ENCODE peak calls at places on chromosomes 13 and 19, in eight cellular contexts. One of them, this sample, is unnamed.

GRCh38 chr13:109964164-109964563 is 177.8 kb upstream of the IRS2 start:
- DNase-seq in kidney epithelial cell: no peak
- DNase-seq in tibial artery: no peak
- DNase-seq in fibroblast of the aortic adventitia: no peak
- DNase-seq in GM12864: no peak
- DNase-seq in breast epithelium: no peak
- DNase-seq in naive thymus-derived CD4-positive, alpha-beta T cell: no peak
- DNase-seq in OCI-LY7: no peak
- DNase-seq in this sample: no peak

GRCh38 chr19:1854542-1855039 is 6.3 kb upstream of the REXO1 start:
- DNase-seq in kidney epithelial cell: no peak
- DNase-seq in tibial artery: no peak
- DNase-seq in fibroblast of the aortic adventitia: no peak
- DNase-seq in GM12864: no peak
- DNase-seq in breast epithelium: no peak
- DNase-seq in naive thymus-derived CD4-positive, alpha-beta T cell: no peak
- DNase-seq in OCI-LY7: no peak
- DNase-seq in this sample: no peak

GRCh38 chr13:35978607-35979316 is 152.4 kb downstream of the DCLK1 start:
- DNase-seq in kidney epithelial cell: no peak
- DNase-seq in tibial artery: no peak
- DNase-seq in fibroblast of the aortic adventitia: peak; percentile 91
- DNase-seq in GM12864: no peak
- DNase-seq in breast epithelium: no peak
- DNase-seq in naive thymus-derived CD4-positive, alpha-beta T cell: peak; percentile 1
- DNase-seq in OCI-LY7: peak; percentile 20
- DNase-seq in this sample: no peak

GRCh38 chr13:101530293-101530692 is 77.8 kb downstream of the ITGBL1 start:
- DNase-seq in kidney epithelial cell: no peak
- DNase-seq in tibial artery: no peak
- DNase-seq in fibroblast of the aortic adventitia: peak; percentile 65
- DNase-seq in GM12864: no peak
- DNase-seq in breast epithelium: no peak
- DNase-seq in naive thymus-derived CD4-positive, alpha-beta T cell: no peak
- DNase-seq in OCI-LY7: no peak
- DNase-seq in this sample: no peak

GRCh38 chr13:94968040-94968756 is 255.9 kb upstream of the SOX21 start:
- DNase-seq in kidney epithelial cell: no peak
- DNase-seq in tibial artery: no peak
- DNase-seq in fibroblast of the aortic adventitia: no peak
- DNase-seq in GM12864: no peak
- DNase-seq in breast epithelium: no peak
- DNase-seq in naive thymus-derived CD4-positive, alpha-beta T cell: no peak
- DNase-seq in OCI-LY7: no peak
- DNase-seq in this sample: no peak

GRCh38 chr19:1168877-1169791 is 4.9 kb downstream of the SBNO2 start:
- DNase-seq in kidney epithelial cell: no peak
- DNase-seq in tibial artery: no peak
- DNase-seq in fibroblast of the aortic adventitia: peak; percentile 55
- DNase-seq in GM12864: no peak
- DNase-seq in breast epithelium: no peak
- DNase-seq in naive thymus-derived CD4-positive, alpha-beta T cell: no peak
- DNase-seq in OCI-LY7: no peak
- DNase-seq in this sample: no peak

GRCh38 chr13:95019886-95020285 is 281.4 kb downstream of the ABCC4 start:
- DNase-seq in kidney epithelial cell: no peak
- DNase-seq in tibial artery: no peak
- DNase-seq in fibroblast of the aortic adventitia: no peak
- DNase-seq in GM12864: no peak
- DNase-seq in breast epithelium: no peak
- DNase-seq in naive thymus-derived CD4-positive, alpha-beta T cell: no peak
- DNase-seq in OCI-LY7: no peak
- DNase-seq in this sample: no peak

GRCh38 chr19:48603001-48603400 is 3.5 kb upstream of the SPACA4 start:
- DNase-seq in kidney epithelial cell: no peak
- DNase-seq in tibial artery: no peak
- DNase-seq in fibroblast of the aortic adventitia: no peak
- DNase-seq in GM12864: no peak
- DNase-seq in breast epithelium: no peak
- DNase-seq in naive thymus-derived CD4-positive, alpha-beta T cell: no peak
- DNase-seq in OCI-LY7: no peak
- DNase-seq in this sample: no peak

GRCh38 chr19:20247016-20247683 is 80.1 kb downstream of the ZNF486 start:
- DNase-seq in kidney epithelial cell: no peak
- DNase-seq in tibial artery: no peak
- DNase-seq in fibroblast of the aortic adventitia: peak; percentile 1
- DNase-seq in GM12864: no peak
- DNase-seq in breast epithelium: no peak
- DNase-seq in naive thymus-derived CD4-positive, alpha-beta T cell: no peak
- DNase-seq in OCI-LY7: peak; percentile 77
- DNase-seq in this sample: no peak

GRCh38 chr19:55441319-55441691 is 1.8 kb downstream of the SHISA7 start:
- DNase-seq in kidney epithelial cell: no peak
- DNase-seq in tibial artery: no peak
- DNase-seq in fibroblast of the aortic adventitia: no peak
- DNase-seq in GM12864: no peak
- DNase-seq in breast epithelium: no peak
- DNase-seq in naive thymus-derived CD4-positive, alpha-beta T cell: no peak
- DNase-seq in OCI-LY7: no peak
- DNase-seq in this sample: no peak

GRCh38 chr19:40831502-40832430 is 18.5 kb downstream of the CYP2A6 start:
- DNase-seq in kidney epithelial cell: peak; percentile 74
- DNase-seq in tibial artery: no peak
- DNase-seq in fibroblast of the aortic adventitia: peak; percentile 98
- DNase-seq in GM12864: no peak
- DNase-seq in breast epithelium: no peak
- DNase-seq in naive thymus-derived CD4-positive, alpha-beta T cell: no peak
- DNase-seq in OCI-LY7: no peak
- DNase-seq in this sample: no peak

GRCh38 chr13:39527301-39527700 is 75.7 kb downstream of the LHFPL6 start:
- DNase-seq in kidney epithelial cell: no peak
- DNase-seq in tibial artery: no peak
- DNase-seq in fibroblast of the aortic adventitia: no peak
- DNase-seq in GM12864: no peak
- DNase-seq in breast epithelium: no peak
- DNase-seq in naive thymus-derived CD4-positive, alpha-beta T cell: no peak
- DNase-seq in OCI-LY7: no peak
- DNase-seq in this sample: no peak

GRCh38 chr19:35345671-35346111 is 2.0 kb upstream of the FFAR1 start:
- DNase-seq in kidney epithelial cell: no peak
- DNase-seq in tibial artery: peak; percentile 31
- DNase-seq in fibroblast of the aortic adventitia: no peak
- DNase-seq in GM12864: no peak
- DNase-seq in breast epithelium: peak; percentile 20
- DNase-seq in naive thymus-derived CD4-positive, alpha-beta T cell: no peak
- DNase-seq in OCI-LY7: no peak
- DNase-seq in this sample: no peak

GRCh38 chr13:44759222-44759721 is 183.1 kb upstream of the TSC22D1 start:
- DNase-seq in kidney epithelial cell: no peak
- DNase-seq in tibial artery: no peak
- DNase-seq in fibroblast of the aortic adventitia: no peak
- DNase-seq in GM12864: no peak
- DNase-seq in breast epithelium: no peak
- DNase-seq in naive thymus-derived CD4-positive, alpha-beta T cell: no peak
- DNase-seq in OCI-LY7: no peak
- DNase-seq in this sample: no peak

GRCh38 chr19:32676186-32676894 is 692 bp downstream of the RGS9BP start:
- DNase-seq in kidney epithelial cell: no peak
- DNase-seq in tibial artery: no peak
- DNase-seq in fibroblast of the aortic adventitia: no peak
- DNase-seq in GM12864: no peak
- DNase-seq in breast epithelium: no peak
- DNase-seq in naive thymus-derived CD4-positive, alpha-beta T cell: peak; percentile 38
- DNase-seq in OCI-LY7: no peak
- DNase-seq in this sample: no peak

GRCh38 chr13:44402902-44403719 is 29.5 kb downstream of the SERP2 start:
- DNase-seq in kidney epithelial cell: no peak
- DNase-seq in tibial artery: no peak
- DNase-seq in fibroblast of the aortic adventitia: no peak
- DNase-seq in GM12864: no peak
- DNase-seq in breast epithelium: peak; percentile 92
- DNase-seq in naive thymus-derived CD4-positive, alpha-beta T cell: no peak
- DNase-seq in OCI-LY7: no peak
- DNase-seq in this sample: no peak

DNA sequence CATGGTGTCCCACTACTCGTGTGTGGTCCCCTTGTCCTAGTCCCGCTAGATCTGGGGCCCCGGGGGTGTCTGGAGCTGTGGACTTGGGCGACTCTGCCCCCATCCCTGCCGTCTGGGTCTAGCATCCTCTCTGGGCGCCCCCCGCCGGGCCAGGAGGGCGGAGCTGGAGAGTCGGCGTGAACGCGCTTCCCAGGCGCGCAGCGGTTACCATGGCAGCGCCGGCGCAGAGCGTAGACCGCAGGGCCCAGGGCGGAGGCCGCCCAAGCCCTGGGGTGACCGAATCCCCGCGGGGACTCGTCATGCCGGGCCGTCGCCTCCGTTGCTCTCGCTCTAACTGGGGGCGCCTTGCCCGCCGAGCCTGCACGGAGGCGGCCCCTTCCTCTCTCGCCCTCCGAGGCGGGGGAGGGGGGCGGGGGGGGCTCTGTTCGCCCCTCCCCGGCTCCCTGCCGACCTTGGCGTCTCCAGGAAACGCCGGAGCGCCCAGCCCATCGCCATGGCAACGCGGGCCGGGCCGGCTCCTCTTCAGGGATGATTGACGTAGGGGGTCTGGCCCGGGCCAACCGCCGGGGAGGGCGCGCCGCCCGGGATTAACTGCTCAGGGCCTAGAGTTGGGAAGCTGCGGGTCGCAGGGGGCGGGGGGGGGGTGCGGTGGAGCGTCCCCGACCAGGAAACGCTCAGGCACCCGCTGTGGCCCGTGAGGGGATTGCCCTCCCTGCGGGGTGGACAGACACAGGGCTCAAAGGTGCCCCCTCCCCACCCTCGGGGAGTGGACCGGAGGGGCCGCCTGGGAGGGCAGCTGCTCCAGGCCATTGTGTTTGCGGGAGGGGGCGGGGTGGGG is 8.9 kb downstream of the ISYNA1 start:
- DNase-seq in kidney epithelial cell: no peak
- DNase-seq in tibial artery: peak; percentile 87
- DNase-seq in fibroblast of the aortic adventitia: peak; percentile 63
- DNase-seq in GM12864: no peak
- DNase-seq in breast epithelium: no peak
- DNase-seq in naive thymus-derived CD4-positive, alpha-beta T cell: peak; percentile 79
- DNase-seq in OCI-LY7: peak; percentile 83
- DNase-seq in this sample: peak; percentile 86
- H3K4me3 ChIP-seq in kidney epithelial cell: peak overlapping the region; percentile 25
- H3K4me3 ChIP-seq in tibial artery: peak overlapping the region; percentile 51
- H3K4me3 ChIP-seq in fibroblast of the aortic adventitia: peak overlapping the region; percentile 9
- H3K4me3 ChIP-seq in GM12864: peak overlapping the region; percentile 28
- H3K4me3 ChIP-seq in breast epithelium: peak overlapping the region; percentile 16
- H3K4me3 ChIP-seq in naive thymus-derived CD4-positive, alpha-beta T cell: peak overlapping the region; percentile 50
- H3K4me3 ChIP-seq in OCI-LY7: peak overlapping the region; percentile 41
- H3K4me3 ChIP-seq in this sample: peak overlapping the region; percentile 34

GRCh38 chr19:6723108-6723618 is 2.7 kb upstream of the C3 start:
- DNase-seq in kidney epithelial cell: no peak
- DNase-seq in tibial artery: no peak
- DNase-seq in fibroblast of the aortic adventitia: peak; percentile 76
- DNase-seq in GM12864: no peak
- DNase-seq in breast epithelium: no peak
- DNase-seq in naive thymus-derived CD4-positive, alpha-beta T cell: no peak
- DNase-seq in OCI-LY7: no peak
- DNase-seq in this sample: no peak
- H3K4me3 ChIP-seq in kidney epithelial cell: no peak overlapping the region
- H3K4me3 ChIP-seq in tibial artery: no peak overlapping the region
- H3K4me3 ChIP-seq in fibroblast of the aortic adventitia: no peak overlapping the region
- H3K4me3 ChIP-seq in GM12864: no peak overlapping the region
- H3K4me3 ChIP-seq in breast epithelium: no peak overlapping the region
- H3K4me3 ChIP-seq in naive thymus-derived CD4-positive, alpha-beta T cell: no peak overlapping the region
- H3K4me3 ChIP-seq in OCI-LY7: no peak overlapping the region
- H3K4me3 ChIP-seq in this sample: no peak overlapping the region

DNA sequence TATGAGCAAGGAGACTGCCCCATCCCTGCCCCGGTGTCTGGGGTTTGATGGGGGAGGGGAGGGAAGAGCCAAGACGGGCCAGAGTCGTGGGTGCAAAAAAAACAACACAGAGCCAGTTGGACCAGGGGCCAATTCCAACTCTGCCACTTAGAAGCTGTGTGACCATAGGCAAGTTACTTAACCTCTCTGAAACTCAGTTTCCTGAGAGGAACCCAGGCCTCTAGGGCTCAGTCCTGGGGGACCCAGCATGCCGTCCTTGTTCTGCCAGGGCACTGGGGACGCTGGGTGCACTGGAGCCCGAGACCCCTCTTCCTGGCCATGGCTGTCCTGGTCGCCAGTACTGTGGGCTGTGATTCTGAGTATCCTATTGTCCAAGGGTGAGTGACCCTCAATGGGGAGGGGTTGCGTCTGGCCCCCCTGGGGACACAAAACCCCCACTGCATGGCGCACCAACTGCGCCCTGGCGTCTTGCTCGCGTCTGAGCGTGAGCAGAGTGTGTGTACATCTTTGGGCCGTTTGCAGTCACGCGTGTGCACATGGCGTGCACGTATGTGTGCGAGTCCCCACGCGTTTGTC is 24.6 kb downstream of the CLEC4M start:
- DNase-seq in kidney epithelial cell: no peak
- DNase-seq in tibial artery: no peak
- DNase-seq in fibroblast of the aortic adventitia: no peak
- DNase-seq in GM12864: no peak
- DNase-seq in breast epithelium: no peak
- DNase-seq in naive thymus-derived CD4-positive, alpha-beta T cell: no peak
- DNase-seq in OCI-LY7: no peak
- DNase-seq in this sample: no peak
- H3K4me3 ChIP-seq in kidney epithelial cell: no peak overlapping the region
- H3K4me3 ChIP-seq in tibial artery: no peak overlapping the region
- H3K4me3 ChIP-seq in fibroblast of the aortic adventitia: no peak overlapping the region
- H3K4me3 ChIP-seq in GM12864: no peak overlapping the region
- H3K4me3 ChIP-seq in breast epithelium: peak overlapping the region; percentile 32
- H3K4me3 ChIP-seq in naive thymus-derived CD4-positive, alpha-beta T cell: no peak overlapping the region
- H3K4me3 ChIP-seq in OCI-LY7: no peak overlapping the region
- H3K4me3 ChIP-seq in this sample: no peak overlapping the region

DNA sequence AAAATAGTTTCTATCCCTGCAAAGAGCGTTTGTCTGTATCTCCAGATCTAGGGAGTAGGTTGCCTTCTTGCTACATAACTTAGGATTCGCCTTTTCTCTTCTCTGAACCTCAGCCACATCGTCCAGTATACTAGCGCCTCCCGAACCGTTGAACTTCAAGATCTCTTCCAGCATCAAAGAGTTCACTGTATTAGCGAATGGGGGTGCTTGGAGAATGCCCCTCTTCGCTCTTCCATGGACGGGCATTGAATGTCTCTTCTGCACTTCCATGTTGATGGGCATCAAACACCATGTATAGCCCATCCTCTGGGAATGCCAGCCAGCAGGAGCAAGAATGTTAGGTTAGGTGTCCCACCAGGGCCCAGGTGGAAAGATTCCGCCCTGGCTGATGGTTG is 570 bp upstream of the OXGR1 start:
- DNase-seq in kidney epithelial cell: no peak
- DNase-seq in tibial artery: no peak
- DNase-seq in fibroblast of the aortic adventitia: no peak
- DNase-seq in GM12864: no peak
- DNase-seq in breast epithelium: no peak
- DNase-seq in naive thymus-derived CD4-positive, alpha-beta T cell: no peak
- DNase-seq in OCI-LY7: no peak
- DNase-seq in this sample: no peak
- H3K4me3 ChIP-seq in kidney epithelial cell: no peak overlapping the region
- H3K4me3 ChIP-seq in tibial artery: peak overlapping the region; percentile 53
- H3K4me3 ChIP-seq in fibroblast of the aortic adventitia: no peak overlapping the region
- H3K4me3 ChIP-seq in GM12864: no peak overlapping the region
- H3K4me3 ChIP-seq in breast epithelium: no peak overlapping the region
- H3K4me3 ChIP-seq in naive thymus-derived CD4-positive, alpha-beta T cell: no peak overlapping the region
- H3K4me3 ChIP-seq in OCI-LY7: no peak overlapping the region
- H3K4me3 ChIP-seq in this sample: no peak overlapping the region

This sample was measured in CD8-positive, alpha-beta memory T cell.